ENCODE peak calls at places on chromosomes 4 and X, in nine cellular contexts. S, U, Y, C, O, G, W, J and H are unnamed samples.

GRCh38 chr4:78426972-78427371 is 124.6 kb upstream of the ANXA3 start:
- DNase-seq in S (no peak), U (no peak), Y (no peak), C (no peak), O (no peak), G (no peak), W (no peak), J (no peak), H (no peak)

GRCh38 chr4:76301068-76301774 is 5.3 kb upstream of the STBD1 start:
- DNase-seq in S (no peak), U (peak), Y (no peak), C (no peak), O (peak), G (no peak), W (no peak), J (no peak), H (no peak)

GRCh38 chrX:46759645-46759974 is 692 bp upstream of the SLC9A7 start:
- DNase-seq in S (no peak), U (no peak), Y (no peak), C (no peak), O (no peak), G (no peak), W (no peak), J (no peak), H (no peak)

GRCh38 chr4:40937140-40937725 is 187.5 kb downstream of the NSUN7 start:
- DNase-seq in S (no peak), U (no peak), Y (no peak), C (no peak), O (no peak), G (no peak), W (no peak), J (no peak), H (no peak)

GRCh38 chr4:6119507-6120020 is 80.8 kb downstream of the JAKMIP1 start:
- DNase-seq in S (no peak), U (peak), Y (no peak), C (no peak), O (no peak), G (no peak), W (no peak), J (no peak), H (no peak)

GRCh38 chr4:98938386-98938785 is 9.5 kb upstream of the EIF4E start:
- DNase-seq in S (no peak), U (peak), Y (no peak), C (no peak), O (no peak), G (no peak), W (no peak), J (no peak), H (no peak)

GRCh38 chr4:125650557-125650956 is 335.8 kb downstream of the FAT4 start:
- DNase-seq in S (no peak), U (peak), Y (no peak), C (no peak), O (no peak), G (no peak), W (no peak), J (no peak), H (no peak)

GRCh38 chr4:7007142-7007907 is 35.8 kb upstream of the TADA2B start:
- DNase-seq in S (no peak), U (no peak), Y (no peak), C (no peak), O (no peak), G (no peak), W (no peak), J (no peak), H (no peak)

GRCh38 chr4:15756361-15756861 is 21.7 kb upstream of the CD38 start:
- DNase-seq in S (no peak), U (peak), Y (peak), C (no peak), O (peak), G (no peak), W (no peak), J (no peak), H (peak)

GRCh38 chrX:39144965-39145364 is 343.7 kb downstream of the MID1IP1 start:
- DNase-seq in S (peak), U (no peak), Y (no peak), C (peak), O (no peak), G (no peak), W (no peak), J (no peak), H (no peak)

GRCh38 chrX:147848009-147848408 is 63.7 kb upstream of the FMR1 start:
- DNase-seq in S (no peak), U (no peak), Y (no peak), C (no peak), O (no peak), G (no peak), W (no peak), J (no peak), H (no peak)

GRCh38 chr4:130026185-130026584 is 930.2 kb downstream of the C4orf33 start:
- DNase-seq in S (no peak), U (no peak), Y (no peak), C (no peak), O (no peak), G (no peak), W (no peak), J (no peak), H (no peak)

GRCh38 chrX:20217279-20217678 is 49.4 kb downstream of the RPS6KA3 start:
- DNase-seq in S (no peak), U (peak), Y (no peak), C (no peak), O (peak), G (no peak), W (no peak), J (no peak), H (no peak)

GRCh38 chr4:4541040-4541631 is 712 bp downstream of the STX18 start:
- DNase-seq in S (no peak), U (peak), Y (no peak), C (peak), O (peak), G (no peak), W (peak), J (no peak), H (peak)

GRCh38 chr4:152605641-152606304 is 69.9 kb upstream of the FBXW7 start:
- DNase-seq in S (no peak), U (peak), Y (no peak), C (no peak), O (no peak), G (no peak), W (no peak), J (no peak), H (no peak)

GRCh38 chrX:150324919-150325318 is 38.2 kb upstream of the MAMLD1 start:
- DNase-seq in S (no peak), U (no peak), Y (no peak), C (no peak), O (no peak), G (no peak), W (no peak), J (no peak), H (no peak)
- TF ChIP-seq CTCF in S (no peak), U (no peak), Y (no peak), C (no peak), O (no peak), G (no peak), W (no peak), J (no peak), H (no peak)

DNA sequence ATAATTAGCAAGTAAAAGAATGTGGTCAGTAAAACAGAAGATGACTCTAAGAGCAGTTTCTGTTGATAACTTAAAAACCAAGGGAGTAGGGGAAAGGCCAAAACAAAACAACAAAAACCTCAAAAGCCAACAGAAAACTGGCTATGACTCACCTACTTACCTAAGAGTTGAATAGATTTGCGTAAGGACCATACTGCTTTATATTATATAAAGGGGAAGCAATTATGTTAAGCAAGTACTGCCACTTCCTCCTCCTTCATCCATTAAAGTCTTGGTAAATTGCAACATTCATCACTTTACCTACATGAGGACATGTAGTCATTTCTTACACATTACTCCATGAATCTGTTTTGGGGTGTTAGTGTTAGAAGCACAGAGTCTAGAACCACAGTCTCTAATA is 85.9 kb upstream of the FAM47A start:
- DNase-seq in S (no peak), U (peak), Y (no peak), C (no peak), O (peak), G (no peak), W (no peak), J (no peak), H (no peak)
- TF ChIP-seq CTCF in S (no peak), U (no peak), Y (no peak), C (no peak), O (no peak), G (no peak), W (no peak), J (no peak), H (no peak)

DNA sequence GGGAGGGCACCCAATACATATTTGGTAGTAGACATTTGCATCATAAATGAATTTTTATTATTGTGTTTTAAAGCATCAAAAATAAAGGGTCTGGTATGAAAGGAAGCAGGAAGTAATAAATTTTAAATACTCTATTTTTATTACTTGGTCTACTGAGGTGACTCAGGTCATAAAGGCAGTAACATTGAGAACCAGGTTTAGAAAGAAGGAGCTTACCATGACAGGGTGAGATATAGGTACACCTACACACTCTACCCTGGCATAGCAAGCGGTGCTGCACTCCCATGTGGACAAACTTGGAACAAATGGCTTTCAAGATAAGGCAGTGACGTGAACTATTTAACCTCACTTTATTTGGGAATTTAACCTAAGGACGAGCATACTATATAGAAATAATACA is 344.6 kb downstream of the BMPR1B start:
- DNase-seq in S (no peak), U (no peak), Y (no peak), C (no peak), O (no peak), G (no peak), W (no peak), J (no peak), H (no peak)
- TF ChIP-seq CTCF in S (no peak), U (no peak), Y (no peak), C (no peak), O (no peak), G (no peak), W (no peak), J (no peak), H (no peak)

DNA sequence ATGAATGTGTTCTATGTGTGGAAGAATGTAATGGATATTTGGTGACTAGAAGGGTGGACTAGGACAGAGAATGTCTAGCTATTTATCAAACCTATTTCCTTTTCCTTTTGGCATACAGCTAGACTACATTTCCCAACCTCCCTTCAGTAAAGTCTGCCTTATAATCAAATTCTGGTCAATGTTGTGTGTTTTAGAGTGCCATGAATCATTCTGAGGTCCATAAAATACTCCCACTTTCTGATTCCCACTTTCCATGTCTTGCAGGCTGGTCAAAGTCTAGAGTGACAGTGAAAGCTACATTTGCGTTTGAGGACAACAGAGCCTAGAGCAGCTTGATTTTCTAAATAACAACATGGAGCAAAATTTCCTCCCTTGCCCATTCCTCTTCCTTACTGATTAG is 217.2 kb downstream of the UGT8 start:
- DNase-seq in S (no peak), U (no peak), Y (no peak), C (no peak), O (no peak), G (no peak), W (no peak), J (no peak), H (no peak)
- TF ChIP-seq CTCF in S (no peak), U (no peak), Y (no peak), C (no peak), O (no peak), G (no peak), W (no peak), J (no peak), H (no peak)

GRCh38 chrX:40320819-40321218 is 223.1 kb upstream of the BCOR start:
- DNase-seq in S (no peak), U (no peak), Y (no peak), C (no peak), O (no peak), G (no peak), W (no peak), J (no peak), H (no peak)
- TF ChIP-seq CTCF in S (no peak), U (no peak), Y (no peak), C (no peak), O (no peak), G (no peak), W (no peak), J (no peak), H (no peak)

GRCh38 chr4:164997324-164997723 is 19.9 kb upstream of the TRIM61 start:
- DNase-seq in S (no peak), U (no peak), Y (no peak), C (no peak), O (peak), G (no peak), W (no peak), J (no peak), H (no peak)
- TF ChIP-seq CTCF in S (no peak), U (no peak), Y (no peak), C (no peak), O (peak), G (no peak), W (no peak), J (no peak), H (no peak)

DNA sequence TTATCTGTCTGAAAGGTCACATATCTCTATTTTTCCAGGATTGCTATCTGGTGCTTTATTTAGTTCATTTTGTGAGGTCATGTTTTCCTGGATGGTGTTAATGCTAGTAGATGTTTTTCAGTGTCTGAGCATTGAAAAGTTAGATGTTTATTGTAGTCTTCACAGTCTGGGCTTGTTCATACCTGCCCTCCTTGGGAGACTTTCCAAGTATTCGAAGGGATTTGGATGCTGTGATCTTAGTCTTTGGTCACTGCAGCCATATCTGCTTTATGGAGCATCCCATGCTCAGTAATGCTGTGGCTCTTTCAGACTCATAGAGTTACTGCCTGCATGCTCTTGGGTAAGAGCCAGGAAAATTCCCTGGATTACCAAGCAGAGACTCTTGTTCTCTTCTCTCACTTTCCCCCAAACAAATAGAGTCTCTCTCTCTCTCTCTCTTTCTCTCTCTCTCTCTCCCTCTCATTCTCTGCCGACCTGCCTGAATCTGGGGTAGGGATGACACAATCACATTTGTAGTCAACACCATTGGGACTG is 130.0 kb downstream of the AR start:
- DNase-seq in S (no peak), U (peak), Y (no peak), C (no peak), O (peak), G (no peak), W (no peak), J (no peak), H (no peak)
- TF ChIP-seq CTCF in S (no peak), U (no peak), Y (no peak), C (no peak), O (no peak), G (no peak), W (no peak), J (no peak), H (no peak)

GRCh38 chr4:132076829-132077228 is 1072.3 kb upstream of the PCDH10 start:
- DNase-seq in S (no peak), U (no peak), Y (no peak), C (no peak), O (no peak), G (no peak), W (no peak), J (no peak), H (no peak)
- TF ChIP-seq CTCF in S (no peak), U (no peak), Y (no peak), C (no peak), O (no peak), G (no peak), W (no peak), J (peak), H (no peak)

DNA sequence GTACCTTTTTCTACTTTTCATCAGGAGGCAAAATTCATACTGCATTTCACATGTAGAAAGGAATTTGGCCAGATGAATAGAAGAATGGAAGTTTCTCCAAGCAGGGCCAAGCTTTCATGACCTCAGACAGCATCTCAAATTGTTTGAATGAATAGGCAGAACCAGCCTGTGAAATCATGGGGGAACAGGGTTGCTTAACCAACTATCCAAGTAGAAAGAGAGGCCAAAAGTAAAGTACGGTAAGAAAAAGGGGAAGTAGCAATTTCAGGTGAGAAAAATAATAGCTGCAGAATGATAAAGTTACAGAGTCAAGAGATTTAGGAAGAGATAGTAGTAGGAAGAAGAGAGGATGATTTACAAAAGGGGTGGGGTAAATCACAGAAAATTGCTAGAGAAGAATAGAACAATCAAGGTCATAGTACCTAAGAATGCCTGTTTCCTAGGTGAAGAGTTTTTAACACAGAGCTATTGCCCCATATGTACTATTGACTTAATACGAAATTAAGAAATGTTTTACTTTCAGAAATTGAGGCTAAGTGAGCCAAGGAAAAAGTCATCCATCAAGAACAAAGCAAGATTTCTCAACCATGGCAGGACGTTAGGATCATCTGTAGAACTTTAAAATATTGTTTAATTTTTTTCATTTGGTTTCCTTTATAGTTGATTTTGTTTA is 177.1 kb upstream of the TET2 start:
- DNase-seq in S (no peak), U (peak), Y (no peak), C (no peak), O (peak), G (no peak), W (no peak), J (no peak), H (no peak)
- TF ChIP-seq CTCF in S (no peak), U (no peak), Y (no peak), C (no peak), O (no peak), G (no peak), W (no peak), J (no peak), H (no peak)

DNA sequence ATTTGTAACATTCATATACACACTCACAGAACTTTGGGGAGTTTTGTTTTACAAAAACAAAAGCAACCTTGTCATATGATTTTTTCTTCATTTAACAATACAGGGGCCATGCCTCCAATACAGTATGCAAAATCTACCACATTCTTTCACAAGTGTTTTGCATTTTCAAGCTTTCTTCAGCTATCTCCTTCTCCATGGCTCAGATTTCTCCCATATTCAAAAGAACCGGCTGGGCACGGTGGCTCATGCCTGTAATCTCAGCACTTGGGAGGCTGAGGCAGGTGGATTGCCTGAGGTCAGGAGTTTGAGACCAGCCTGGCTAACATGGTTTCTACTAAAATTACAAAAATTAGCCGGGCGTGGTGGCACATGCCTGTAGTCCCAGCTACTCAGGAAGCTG is 4.1 kb downstream of the TEX13B start:
- DNase-seq in S (no peak), U (no peak), Y (no peak), C (no peak), O (no peak), G (no peak), W (no peak), J (no peak), H (no peak)
- TF ChIP-seq CTCF in S (no peak), U (no peak), Y (no peak), C (no peak), O (no peak), G (no peak), W (no peak), J (no peak), H (no peak)